ENCODE peak calls at places on chromosomes 3 and 15, in eight cellular contexts. F is GM23248, X is PC-3, M is astrocyte, D is GM23338, G is mammary epithelial cell, N is MM.1S, Y is fibroblast of lung. K is an unnamed sample.

GRCh38 chr15:41207687-41208448 is 22.7 kb downstream of the EXD1 start:
- DNase-seq in X (no peak), Y (peak; percentile 18), F (peak; percentile 29), D (no peak), G (peak; percentile 90), N (no peak), M (peak; percentile 61), K (no peak)

GRCh38 chr3:26484140-26484539 is 138.4 kb upstream of the LRRC3B start:
- DNase-seq in M (no peak), G (no peak), D (peak; percentile 74), N (no peak), F (no peak), Y (no peak), X (no peak), K (peak; percentile 43)

GRCh38 chr3:17041009-17041408 is 156.3 kb downstream of the PLCL2 start:
- DNase-seq in X (peak; percentile 86), G (no peak), M (peak; percentile 20), Y (no peak), D (no peak), N (no peak), F (peak; percentile 4), K (no peak)

GRCh38 chr3:23981136-23981535 is 36.0 kb downstream of the NR1D2 start:
- DNase-seq in G (peak; percentile 28), M (no peak), F (no peak), N (no peak), Y (no peak), X (no peak), D (no peak), K (no peak)

GRCh38 chr3:14124223-14124614 is 451 bp downstream of the CHCHD4 start:
- DNase-seq in F (peak; percentile 58), X (peak; percentile 43), Y (peak; percentile 59), N (peak; percentile 84), G (peak; percentile 35), M (no peak), D (peak; percentile 63), K (peak; percentile 40)

GRCh38 chr3:134754768-134755559 is 40.1 kb upstream of the EPHB1 start:
- DNase-seq in M (peak; percentile 2), F (peak; percentile 70), Y (peak; percentile 24), D (peak; percentile 76), X (peak; percentile 61), N (peak; percentile 34), G (peak; percentile 40), K (peak; percentile 41)

GRCh38 chr15:48391950-48392349 is 60.7 kb downstream of the DUT start:
- DNase-seq in M (no peak), D (no peak), F (no peak), G (no peak), X (no peak), N (no peak), Y (no peak), K (no peak)

GRCh38 chr3:90024986-90025385 is 917.6 kb downstream of the EPHA3 start:
- DNase-seq in D (no peak), G (no peak), N (no peak), Y (no peak), M (no peak), F (no peak), X (peak; percentile 29), K (no peak)

GRCh38 chr15:71337197-71337845 is 222.1 kb downstream of the THSD4 start:
- DNase-seq in F (no peak), N (no peak), Y (no peak), X (peak; percentile 94), M (peak; percentile 53), G (peak; percentile 93), D (peak; percentile 71), K (no peak)

GRCh38 chr15:23567921-23568320 is 2.4 kb downstream of the MKRN3 start:
- DNase-seq in G (no peak), M (no peak), X (no peak), N (no peak), F (no peak), D (no peak), Y (no peak), K (no peak)

GRCh38 chr3:34016925-34017592 is 218.6 kb downstream of the PDCD6IP start:
- DNase-seq in G (peak; percentile 71), N (peak; percentile 59), M (no peak), F (no peak), X (no peak), D (no peak), Y (no peak), K (peak; percentile 72)

GRCh38 chr3:53773586-53774368 is 72.4 kb downstream of the CHDH start:
- DNase-seq in F (peak; percentile 95), Y (peak; percentile 87), X (no peak), M (peak; percentile 73), N (no peak), D (no peak), G (peak; percentile 40), K (no peak)

GRCh38 chr3:171044828-171045793 is 18.6 kb upstream of the SLC2A2 start:
- DNase-seq in G (peak; percentile 55), D (no peak), Y (peak; percentile 78), M (peak; percentile 84), F (peak; percentile 93), X (peak; percentile 36), N (no peak), K (no peak)

GRCh38 chr3:32219537-32219936 is 18.9 kb upstream of the CMTM8 start:
- DNase-seq in Y (no peak), D (no peak), F (no peak), G (no peak), X (no peak), M (no peak), N (no peak), K (no peak)

GRCh38 chr15:39976291-39977274 is 42.7 kb downstream of the EIF2AK4 start:
- DNase-seq in G (peak; percentile 39), D (peak; percentile 90), X (peak; percentile 75), M (peak; percentile 53), F (peak; percentile 87), Y (peak; percentile 69), N (no peak), K (peak; percentile 84)

GRCh38 chr3:106457278-106458210 is 588.7 kb upstream of the CBLB start:
- DNase-seq in F (peak; percentile 90), G (peak; percentile 88), Y (peak; percentile 87), X (peak; percentile 96), M (peak; percentile 95), N (peak; percentile 67), D (no peak), K (peak; percentile 20)

GRCh38 chr3:12443781-12444522 is 40.3 kb upstream of the TSEN2 start:
- DNase-seq in Y (no peak), F (no peak), M (no peak), G (no peak), N (no peak), X (no peak), D (no peak), K (no peak)

GRCh38 chr3:129584631-129585030 is 21.8 kb downstream of the PLXND1 start:
- DNase-seq in Y (no peak), G (no peak), N (no peak), F (no peak), M (no peak), D (no peak), X (no peak), K (no peak)
- TF ChIP-seq EZH2 in Y (no peak), G (no peak), N (no peak), F (no peak), M (no peak), D (no peak), X (no peak), K (no peak)

GRCh38 chr15:21261965-21262850 is 178.1 kb downstream of the POTEB3 start:
- DNase-seq in G (peak; percentile 2), F (no peak), Y (no peak), D (no peak), M (no peak), N (peak; percentile 4), X (peak; percentile 4), K (peak; percentile 4)

GRCh38 chr15:21262851-21263400 is 177.4 kb downstream of the POTEB3 start:
- DNase-seq in F (no peak), X (peak; percentile 1), M (no peak), D (no peak), N (peak; percentile 4), G (peak; percentile 5), Y (no peak), K (no peak)

GRCh38 chr15:21267231-21267630 is 173.1 kb downstream of the POTEB3 start:
- DNase-seq in D (no peak), M (no peak), Y (no peak), F (no peak), N (peak; percentile 2), X (peak; percentile 1), G (no peak), K (no peak)

GRCh38 chr15:21260966-21261395 is 179.3 kb downstream of the POTEB3 start:
- DNase-seq in M (no peak), F (no peak), D (no peak), X (peak; percentile 1), G (no peak), Y (no peak), N (no peak), K (peak; percentile 1)

GRCh38 chr15:21261396-21261964 is 178.8 kb downstream of the POTEB3 start:
- DNase-seq in Y (no peak), G (peak; percentile 4), M (no peak), X (peak; percentile 0), N (no peak), F (no peak), D (no peak), K (peak; percentile 1)
- H3K27ac ChIP-seq in Y (no peak overlapping the region), G (no peak overlapping the region), M (no peak overlapping the region), X (no peak overlapping the region), N (no peak overlapping the region), F (no peak overlapping the region), D (no peak overlapping the region), K (no peak overlapping the region)

DNA sequence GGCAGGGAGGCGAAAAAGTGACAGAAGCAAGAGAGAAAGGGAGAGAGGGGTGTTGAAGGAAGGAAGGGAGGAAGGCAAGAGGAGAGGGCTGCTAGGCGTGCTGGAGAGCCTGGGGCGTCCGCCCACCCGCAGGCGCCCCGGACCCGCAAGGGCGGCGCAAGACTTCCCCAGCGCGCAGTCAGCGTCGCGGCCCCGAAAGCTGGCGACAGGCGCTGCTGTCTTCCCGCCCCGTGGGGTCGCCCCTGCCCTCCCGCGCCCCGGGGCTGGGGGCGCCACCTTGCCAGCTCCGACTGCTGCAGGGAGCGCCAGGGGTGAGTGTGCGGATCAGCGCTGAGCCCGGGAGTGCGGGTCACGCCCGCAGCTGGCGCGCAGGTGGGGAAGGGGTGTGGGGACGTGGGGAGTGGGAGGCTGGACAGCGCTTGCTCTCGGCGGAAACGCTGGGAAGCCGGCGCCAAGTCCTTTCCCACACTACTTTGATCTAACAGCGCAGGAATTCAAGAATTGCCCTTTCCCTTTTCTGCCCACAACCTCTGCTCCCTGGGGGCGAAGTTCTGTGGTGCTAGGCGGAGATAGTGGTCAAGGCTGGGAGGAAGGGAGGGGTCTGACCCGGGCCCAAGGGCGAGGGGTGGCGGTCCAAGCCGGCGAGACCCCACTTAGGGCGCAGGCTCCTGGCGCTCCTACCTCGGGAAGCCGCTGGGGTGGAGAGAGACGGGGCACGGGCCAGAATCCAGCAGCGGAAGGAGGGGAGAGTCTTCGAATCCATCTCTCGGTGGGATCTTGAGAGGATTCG is 266.1 kb downstream of the CGGBP1 start:
- DNase-seq in F (peak; percentile 39), M (no peak), N (no peak), D (peak; percentile 65), X (peak; percentile 7), G (no peak), Y (no peak), K (peak; percentile 81)
- TF ChIP-seq EZH2 in F (no peak), M (peak; percentile 24), N (no peak), D (no peak), X (no peak), G (peak; percentile 48), Y (no peak), K (no peak)

DNA sequence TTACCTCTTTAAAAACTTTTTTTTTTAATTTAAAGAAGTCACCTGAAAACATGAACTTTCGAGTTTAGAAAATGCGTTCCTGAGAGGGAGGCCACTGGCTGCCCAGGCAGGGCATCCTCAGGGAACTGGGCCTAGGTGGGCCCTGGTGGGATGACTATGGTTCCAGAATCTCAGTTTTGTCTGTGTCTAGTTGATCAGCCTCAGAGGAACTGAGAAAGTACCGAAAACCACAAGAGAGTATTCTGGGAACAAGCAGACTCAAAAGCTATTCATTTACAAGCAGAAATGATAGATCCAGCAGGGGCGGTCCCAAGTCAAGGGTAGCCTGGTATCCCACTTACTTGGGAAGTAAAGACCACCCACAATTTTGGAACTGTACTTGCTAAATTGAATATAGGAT is 10.5 kb downstream of the WWTR1 start:
- DNase-seq in D (no peak), Y (no peak), X (no peak), M (no peak), N (peak; percentile 44), G (no peak), F (no peak), K (no peak)
- H3K27ac ChIP-seq in D (no peak overlapping the region), Y (no peak overlapping the region), X (no peak overlapping the region), M (no peak overlapping the region), N (no peak overlapping the region), G (no peak overlapping the region), F (no peak overlapping the region), K (no peak overlapping the region)

K was measured in A673.